ENCODE peak calls at places on chromosomes 13 and 19, in four cellular contexts. H is breast epithelium, Y is sigmoid colon, D is Peyer's patch. P is an unnamed sample.

GRCh38 chr19:40147693-40148347 is 43.4 kb upstream of the MAP3K10 start:
- DNase-seq in H (no peak), Y (no peak), D (no peak), P (no peak)

GRCh38 chr13:27775943-27776342 is 16.3 kb upstream of the GSX1 start:
- DNase-seq in H (no peak), Y (no peak), D (no peak), P (no peak)

GRCh38 chr19:33767898-33768413 is 28.7 kb upstream of the KCTD15 start:
- DNase-seq in H (no peak), Y (no peak), D (no peak), P (no peak)

GRCh38 chr13:29439601-29440381 is 155.7 kb downstream of the SLC7A1 start:
- DNase-seq in H (no peak), Y (no peak), D (no peak), P (no peak)

GRCh38 chr13:44516771-44517170 is 59.4 kb downstream of the TSC22D1 start:
- DNase-seq in H (no peak), Y (no peak), D (no peak), P (no peak)

GRCh38 chr13:110314516-110315245 is 7.6 kb downstream of the COL4A2 start:
- DNase-seq in H (no peak), Y (peak; percentile 64), D (no peak), P (no peak)

GRCh38 chr19:45352471-45352870 is 11.9 kb downstream of the KLC3 start:
- DNase-seq in H (no peak), Y (no peak), D (no peak), P (no peak)

GRCh38 chr13:64778002-64778401 is 2452.1 kb downstream of the PCDH9 start:
- DNase-seq in H (no peak), Y (no peak), D (no peak), P (no peak)

GRCh38 chr19:47618771-47619170 is 9.8 kb downstream of the BICRA start:
- DNase-seq in H (no peak), Y (peak; percentile 89), D (peak; percentile 79), P (no peak)

GRCh38 chr13:95457294-95457693 is 95.2 kb upstream of the CLDN10 start:
- DNase-seq in H (no peak), Y (no peak), D (no peak), P (no peak)

GRCh38 chr13:97141564-97142005 is 80.5 kb upstream of the MBNL2 start:
- DNase-seq in H (no peak), Y (peak; percentile 73), D (peak; percentile 73), P (no peak)

GRCh38 chr19:13207237-13208130 is 57.3 kb downstream of the IER2 start:
- DNase-seq in H (no peak), Y (peak; percentile 74), D (no peak), P (peak; percentile 69)

GRCh38 chr13:76349700-76350099 is 536.5 kb downstream of the KCTD12 start:
- DNase-seq in H (no peak), Y (no peak), D (no peak), P (no peak)

GRCh38 chr19:1395194-1396018 is 5.9 kb downstream of the GAMT start:
- DNase-seq in H (no peak), Y (no peak), D (no peak), P (no peak)

GRCh38 chr19:35719402-35720162 is 1.8 kb downstream of the KMT2B start:
- DNase-seq in H (no peak), Y (no peak), D (no peak), P (no peak)

GRCh38 chr13:37715606-37716015 is 117.0 kb upstream of the POSTN start:
- DNase-seq in H (no peak), Y (no peak), D (no peak), P (no peak)

GRCh38 chr19:49127674-49128544 is 8.6 kb downstream of the PPFIA3 start:
- DNase-seq in H (peak; percentile 97), Y (peak; percentile 98), D (peak; percentile 99), P (peak; percentile 98)

GRCh38 chr19:3599776-3600183 is 6.9 kb downstream of the TBXA2R start:
- DNase-seq in H (no peak), Y (no peak), D (no peak), P (peak; percentile 62)
- TF ChIP-seq CTCF in H (no peak), Y (no peak), D (no peak), P (no peak)

DNA sequence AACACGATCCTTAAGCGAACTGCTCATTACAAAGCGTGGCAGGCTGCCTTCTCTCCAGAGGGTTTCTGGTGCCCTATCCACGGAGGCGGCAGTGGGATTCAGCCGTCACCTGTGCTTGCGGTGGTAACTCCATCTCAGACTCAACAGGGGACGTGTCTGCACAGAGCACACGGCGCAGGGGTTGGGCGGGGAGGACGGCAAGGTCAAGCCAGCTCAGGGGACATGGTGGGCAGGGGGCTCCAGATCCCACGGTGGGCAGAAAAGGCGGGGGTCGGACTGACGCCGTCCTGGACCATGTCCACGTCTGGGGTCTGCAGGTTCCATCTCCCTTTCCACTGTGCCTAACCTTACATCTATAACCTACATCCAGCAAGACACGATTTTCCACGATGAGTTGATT is 70.7 kb downstream of the RASA3 start:
- DNase-seq in H (no peak), Y (no peak), D (no peak), P (no peak)
- H3K4me1 ChIP-seq in H (peaks cover 16% of the 10 kb centered on the region), Y (peaks cover 45% of the 10 kb centered on the region), D (peaks cover 26% of the 10 kb centered on the region), P (peaks cover 54% of the 10 kb centered on the region)

DNA sequence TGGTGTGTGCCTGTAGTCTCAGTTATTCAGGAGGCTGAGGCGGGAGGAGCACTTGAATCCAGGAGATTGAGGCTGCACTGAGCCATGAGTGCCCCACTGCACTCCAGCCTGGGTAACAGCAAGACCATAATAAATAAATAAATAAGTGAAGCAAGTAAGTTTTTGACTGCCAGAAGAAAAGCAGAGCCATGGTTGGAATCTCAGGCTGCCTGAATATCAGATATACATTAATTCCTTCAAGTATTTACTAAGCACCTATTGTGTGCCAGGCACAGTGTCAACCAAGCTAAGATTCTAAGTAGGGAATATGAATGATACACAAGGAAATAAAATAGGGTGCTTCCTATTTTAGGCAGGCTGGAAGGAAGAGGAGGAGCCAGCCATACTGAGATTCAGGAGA is 1.4 kb downstream of the GDF15 start:
- DNase-seq in H (no peak), Y (no peak), D (no peak), P (no peak)
- H3K27ac ChIP-seq in H (no peak overlapping the region), Y (peak overlapping the region; percentile 40), D (no peak overlapping the region), P (peak overlapping the region; percentile 68)

GRCh38 chr19:51783373-51783772 is 11.6 kb upstream of the FPR3 start:
- DNase-seq in H (no peak), Y (no peak), D (no peak), P (no peak)
- TF ChIP-seq CTCF in H (no peak), Y (no peak), D (no peak), P (no peak)

DNA sequence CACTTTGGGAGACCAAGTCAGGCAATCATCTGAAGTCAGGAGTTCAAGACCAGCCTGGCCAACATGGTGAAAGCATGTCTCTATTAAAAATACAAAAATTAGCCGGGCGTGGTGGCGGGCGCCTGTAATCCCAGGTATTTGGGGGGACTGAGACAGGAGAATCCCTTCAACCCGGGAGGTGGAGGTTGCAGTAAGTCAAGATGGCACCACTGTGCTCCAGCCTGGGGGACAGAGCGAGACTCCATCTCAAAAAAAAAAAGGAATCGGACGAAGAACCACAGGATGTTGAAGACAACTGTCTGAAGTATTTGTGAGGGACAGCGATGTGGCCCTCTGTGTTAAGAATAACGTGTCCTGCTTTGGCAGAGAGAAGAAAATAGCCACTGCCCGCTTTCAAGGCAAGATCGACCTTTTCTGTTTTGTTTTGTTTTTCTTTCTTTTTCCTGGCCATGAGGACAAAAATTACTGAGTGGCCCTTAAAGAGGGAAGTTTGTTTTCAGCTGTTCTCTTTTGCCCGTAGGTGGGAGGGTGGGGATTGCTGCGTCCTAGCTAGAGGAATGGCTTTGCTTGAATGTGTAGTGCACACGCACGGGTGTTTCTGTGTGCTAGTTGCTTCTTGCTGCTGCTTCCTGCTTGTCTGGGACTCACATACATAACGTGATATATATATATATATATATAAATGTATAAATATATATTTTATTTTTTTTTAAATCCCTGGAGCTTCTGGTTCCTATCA is 6.2 kb upstream of the PRKCG start:
- DNase-seq in H (no peak), Y (no peak), D (no peak), P (no peak)
- H3K4me1 ChIP-seq in H (no peaks in the 10 kb centered on the region), Y (peaks cover 69% of the 10 kb centered on the region), D (no peaks in the 10 kb centered on the region), P (peaks cover 12% of the 10 kb centered on the region)

GRCh38 chr13:30806784-30807183 is 71.4 kb downstream of the ALOX5AP start:
- DNase-seq in H (no peak), Y (no peak), D (no peak), P (no peak)
- H3K27ac ChIP-seq in H (peak overlapping the region; percentile 83), Y (no peak overlapping the region), D (no peak overlapping the region), P (no peak overlapping the region)

GRCh38 chr19:43699506-43700367 is 16.1 kb upstream of the IRGC start:
- DNase-seq in H (no peak), Y (peak; percentile 66), D (peak; percentile 68), P (peak; percentile 70)
- TF ChIP-seq CTCF in H (no peak), Y (no peak), D (no peak), P (no peak)

DNA sequence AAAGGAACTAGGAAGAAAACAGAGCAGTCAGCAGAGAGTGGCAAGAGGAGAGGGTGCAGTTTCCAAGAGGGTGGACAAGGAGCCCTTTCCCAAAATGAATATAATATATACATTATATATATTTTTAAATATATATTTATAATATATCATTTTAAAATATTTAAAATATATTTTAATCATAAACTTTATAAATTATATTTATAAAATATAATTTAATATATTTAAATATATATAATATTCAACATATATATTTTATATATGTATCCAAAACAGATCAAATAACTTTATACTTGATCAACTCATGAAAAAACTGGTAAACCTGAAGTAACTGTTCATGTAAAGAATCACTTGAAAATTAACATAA is 328.6 kb downstream of the MYO16 start:
- DNase-seq in H (no peak), Y (no peak), D (no peak), P (no peak)
- H3K4me1 ChIP-seq in H (no peaks in the 10 kb centered on the region), Y (no peaks in the 10 kb centered on the region), D (no peaks in the 10 kb centered on the region), P (no peaks in the 10 kb centered on the region)

GRCh38 chr13:99374169-99374991 is 67.2 kb upstream of the GPR183 start:
- DNase-seq in H (no peak), Y (no peak), D (no peak), P (no peak)

GRCh38 chr13:99373436-99373835 is 66.2 kb upstream of the GPR183 start:
- DNase-seq in H (no peak), Y (peak; percentile 53), D (no peak), P (no peak)

GRCh38 chr13:99370476-99371272 is 63.5 kb upstream of the GPR183 start:
- DNase-seq in H (no peak), Y (no peak), D (no peak), P (no peak)

GRCh38 chr13:99374994-99375805 is 68.0 kb upstream of the GPR183 start:
- DNase-seq in H (no peak), Y (no peak), D (no peak), P (no peak)

DNA sequence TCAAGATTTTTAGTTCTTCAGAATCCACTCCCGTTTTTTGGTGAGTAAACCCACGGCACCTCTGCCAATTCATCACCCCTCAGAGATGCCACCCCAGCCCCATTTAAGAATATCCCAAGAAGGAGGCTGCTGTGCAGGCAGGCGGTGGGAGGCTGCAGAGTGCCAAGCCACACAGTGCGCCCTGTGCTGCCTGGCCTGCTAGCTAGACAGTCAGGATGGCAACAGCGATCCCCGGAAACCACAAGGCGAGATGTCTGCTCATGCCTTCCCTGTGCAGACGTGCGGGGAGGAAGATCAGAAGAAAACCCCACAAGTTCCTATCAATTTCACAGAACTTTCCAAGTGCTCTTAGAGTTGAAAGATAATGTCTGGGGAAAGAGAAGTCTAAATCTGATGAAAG is 64.8 kb upstream of the GPR183 start:
- DNase-seq in H (no peak), Y (peak; percentile 47), D (no peak), P (no peak)
- H3K27ac ChIP-seq in H (no peak overlapping the region), Y (no peak overlapping the region), D (no peak overlapping the region), P (no peak overlapping the region)

DNA sequence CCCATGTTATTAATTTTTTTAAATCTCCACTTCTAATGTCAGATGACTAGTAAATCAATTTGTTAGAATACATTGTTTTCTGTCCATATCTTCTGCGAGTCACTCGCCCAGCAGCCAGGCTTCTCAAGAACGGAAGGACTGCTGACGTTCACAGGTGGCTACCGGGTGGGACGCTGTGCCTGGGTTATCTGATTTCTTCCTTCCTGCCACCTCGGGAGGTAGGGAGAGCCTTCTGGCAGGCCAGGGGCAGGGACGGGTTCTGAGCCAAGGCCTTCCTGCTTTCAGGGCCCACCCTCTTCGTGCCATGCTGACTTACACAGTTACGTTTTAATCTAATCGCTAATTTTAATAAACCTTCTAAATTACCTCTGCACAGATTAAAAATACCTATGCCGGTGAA is 7.9 kb upstream of the C1QTNF9 start:
- DNase-seq in H (no peak), Y (peak; percentile 22), D (no peak), P (no peak)
- TF ChIP-seq CTCF in H (no peak), Y (no peak), D (no peak), P (no peak)

P was measured in upper lobe of right lung.